ENCODE peak calls at places on chromosomes 16 and 17, in six cellular contexts. S is natural killer cell treated with Interleukin-12 subunit alpha and Interleukin-12 subunit beta and Interleukin-15 and Interleukin-18, amount 100 ng/mL, for 72 hours; V is HTR-8/SVneo; A is NCI-H460; N is pancreas; W is H9. U is an unnamed sample.
A peak's percentile ranks its signal among the peaks of the same experiment; 100 is the strongest.

GRCh38 chr16:22933173-22933572 is 119.2 kb downstream of the HS3ST2 start:
- DNase-seq in A (no peak), N (no peak), S (no peak), W (no peak), V (no peak), U (no peak)

GRCh38 chr17:74199306-74200092 is 4.0 kb upstream of the RPL38 start:
- DNase-seq in V (peak; percentile 82), A (peak; percentile 47), N (peak; percentile 89), W (peak; percentile 89), S (peak; percentile 80), U (peak; percentile 52)

GRCh38 chr17:35617505-35617904 is 30.4 kb downstream of the AP2B1 start:
- DNase-seq in A (no peak), W (no peak), N (no peak), S (no peak), V (no peak), U (no peak)

GRCh38 chr17:73474370-73474988 is 162.7 kb upstream of the CDC42EP4 start:
- DNase-seq in N (peak; percentile 84), V (peak; percentile 42), S (no peak), A (peak; percentile 56), W (no peak), U (peak; percentile 26)

GRCh38 chr17:61562287-61562686 is 28.7 kb downstream of the NACA2 start:
- DNase-seq in S (no peak), N (no peak), W (no peak), A (no peak), V (no peak), U (no peak)

GRCh38 chr17:10618202-10618635 is 38.9 kb downstream of the MYH3 start:
- DNase-seq in N (peak; percentile 72), V (peak; percentile 75), S (peak; percentile 66), A (peak; percentile 86), W (peak; percentile 94), U (peak; percentile 71)

GRCh38 chr17:37671813-37672544 is 28.7 kb upstream of the DDX52 start:
- DNase-seq in W (no peak), V (peak; percentile 71), N (no peak), A (no peak), S (no peak), U (no peak)

GRCh38 chr16:15539197-15539596 is 103.8 kb downstream of the MARF1 start:
- DNase-seq in A (peak; percentile 26), W (peak; percentile 68), S (no peak), N (no peak), V (no peak), U (no peak)

GRCh38 chr16:1763521-1764511 is 7.5 kb downstream of the NME3 start:
- DNase-seq in S (no peak), A (no peak), N (no peak), V (peak; percentile 45), W (peak; percentile 91), U (no peak)

GRCh38 chr16:88521674-88522073 is 48.5 kb upstream of the ZC3H18 start:
- DNase-seq in A (no peak), N (no peak), W (no peak), S (no peak), V (no peak), U (no peak)

GRCh38 chr16:75248536-75249380 is 2.7 kb downstream of the BCAR1 start:
- DNase-seq in N (no peak), S (no peak), V (no peak), W (no peak), A (no peak), U (peak; percentile 61)

GRCh38 chr16:66936889-66937554 is 1.7 kb downstream of the CES2 start:
- DNase-seq in W (no peak), V (no peak), S (no peak), A (no peak), N (no peak), U (no peak)

GRCh38 chr16:81445926-81446317 is 1.3 kb downstream of the CMIP start:
- DNase-seq in S (no peak), W (no peak), A (no peak), N (no peak), V (no peak), U (peak; percentile 44)

GRCh38 chr17:31095239-31096105 is 695 bp downstream of the NF1 start:
- DNase-seq in S (peak; percentile 69), W (peak; percentile 94), A (no peak), N (peak; percentile 78), V (peak; percentile 77), U (peak; percentile 82)

GRCh38 chr17:34852614-34853013 is 108.6 kb downstream of the CCT6B start:
- DNase-seq in V (no peak), N (no peak), A (no peak), W (no peak), S (no peak), U (no peak)

GRCh38 chr16:14418795-14419225 is 211.2 kb downstream of the PARN start:
- DNase-seq in A (no peak), V (no peak), W (no peak), S (no peak), N (no peak), U (no peak)

GRCh38 chr17:40095944-40096791 is 4.2 kb downstream of the NR1D1 start:
- DNase-seq in W (no peak), N (peak; percentile 53), S (peak; percentile 97), A (no peak), V (no peak), U (peak; percentile 37)

GRCh38 chr16:4465977-4466779 is 8.2 kb downstream of the NMRAL1 start:
- DNase-seq in N (no peak), A (no peak), V (no peak), S (peak; percentile 93), W (no peak), U (no peak)

GRCh38 chr16:78503501-78504110 is 404.2 kb downstream of the WWOX start:
- DNase-seq in V (no peak), N (no peak), S (no peak), W (no peak), A (peak; percentile 4), U (peak; percentile 40)

GRCh38 chr17:55769625-55770000 is 18.8 kb downstream of the PCTP start:
- DNase-seq in N (no peak), A (peak; percentile 45), S (no peak), W (no peak), V (peak; percentile 64), U (no peak)

GRCh38 chr17:71759422-71760060 is 361.3 kb upstream of the SOX9 start:
- DNase-seq in N (no peak), V (no peak), W (no peak), S (no peak), A (no peak), U (no peak)

GRCh38 chr16:12059216-12059769 is 82.8 kb downstream of the SNX29 start:
- DNase-seq in A (no peak), S (no peak), N (no peak), W (no peak), V (no peak), U (peak; percentile 78)

GRCh38 chr16:13453325-13453724 is 466.6 kb upstream of the ERCC4 start:
- DNase-seq in N (no peak), S (no peak), A (no peak), V (no peak), W (no peak), U (peak; percentile 54)

GRCh38 chr16:62034236-62035114 is 1.8 kb downstream of the CDH8 start:
- DNase-seq in V (no peak), N (no peak), S (no peak), A (no peak), W (peak; percentile 45), U (no peak)

GRCh38 chr16:88068476-88069396 is 117.5 kb downstream of the BANP start:
- DNase-seq in A (no peak), W (no peak), V (no peak), N (peak; percentile 24), S (no peak), U (no peak)

GRCh38 chr16:4733211-4733742 is 794 bp downstream of the ANKS3 start:
- DNase-seq in S (no peak), V (no peak), A (no peak), N (no peak), W (no peak), U (peak; percentile 28)

GRCh38 chr16:49755291-49755611 is 100.7 kb downstream of the ZNF423 start:
- DNase-seq in V (no peak), W (no peak), N (no peak), S (no peak), A (peak; percentile 19), U (peak; percentile 20)

GRCh38 chr16:66578596-66579531 is at the start of gene CMTM2:
- DNase-seq in S (no peak), A (no peak), W (no peak), V (no peak), N (no peak), U (no peak)